ENCODE peak calls at places on chromosomes 6 and 20, in six cellular contexts. G is stimulated activated naive B cell treated with anti-CD40 and anti-IgM and Interleukin-4, amounts not matched to agents 10 μg/mL and 1 μg/mL and 100 μg/mL, for 72 hours; J is activated CD8-positive, alpha-beta memory T cell treated with anti-CD3 and anti-CD28 coated beads for 48 hours; V is SJSA1; M is upper lobe of right lung; C is activated T-cell treated with anti-CD3 and anti-CD28 coated beads for 24 hours. B is an unnamed sample.

GRCh38 chr20:63056236-63057132 is 49.7 kb upstream of the BHLHE23 start:
- DNase-seq in G (no peak), J (no peak), V (peak), M (peak), C (peak), B (no peak)

GRCh38 chr6:132780770-132781371 is 17.6 kb downstream of the SLC18B1 start:
- DNase-seq in G (no peak), J (no peak), V (no peak), M (no peak), C (no peak), B (no peak)

GRCh38 chr20:57772349-57772964 is 62.6 kb upstream of the PMEPA1 start:
- DNase-seq in G (no peak), J (no peak), V (peak), M (no peak), C (no peak), B (no peak)

GRCh38 chr6:85764844-85765243 is 122.2 kb upstream of the SYNCRIP start:
- DNase-seq in G (no peak), J (no peak), V (no peak), M (no peak), C (no peak), B (no peak)

GRCh38 chr20:10863337-10864060 is 189.7 kb upstream of the JAG1 start:
- DNase-seq in G (no peak), J (no peak), V (peak), M (no peak), C (no peak), B (no peak)

GRCh38 chr6:55528624-55529023 is 50.4 kb downstream of the HMGCLL1 start:
- DNase-seq in G (no peak), J (no peak), V (no peak), M (no peak), C (no peak), B (peak)

GRCh38 chr6:106197441-106197840 is 111.3 kb downstream of the PRDM1 start:
- DNase-seq in G (no peak), J (no peak), V (no peak), M (no peak), C (no peak), B (no peak)

GRCh38 chr20:34216382-34216742 is 24.9 kb upstream of the ASIP start:
- DNase-seq in G (no peak), J (no peak), V (no peak), M (no peak), C (no peak), B (no peak)

GRCh38 chr20:7503501-7503900 is 436.8 kb downstream of the HAO1 start:
- DNase-seq in G (no peak), J (no peak), V (no peak), M (no peak), C (no peak), B (no peak)

GRCh38 chr6:7200598-7201443 is 93.1 kb downstream of the RREB1 start:
- DNase-seq in G (no peak), J (no peak), V (no peak), M (peak), C (no peak), B (no peak)

GRCh38 chr6:408599-409102 is 17.1 kb downstream of the IRF4 start:
- DNase-seq in G (no peak), J (no peak), V (peak), M (peak), C (no peak), B (no peak)

GRCh38 chr6:149334682-149335160 is 17.2 kb downstream of the TAB2 start:
- DNase-seq in G (no peak), J (no peak), V (peak), M (no peak), C (no peak), B (no peak)

GRCh38 chr6:34657307-34657978 is 39.1 kb downstream of the ILRUN start:
- DNase-seq in G (no peak), J (no peak), V (no peak), M (no peak), C (no peak), B (no peak)

GRCh38 chr6:156807028-156807427 is 29.9 kb downstream of the ARID1B start:
- DNase-seq in G (no peak), J (no peak), V (no peak), M (no peak), C (no peak), B (no peak)

GRCh38 chr20:48829940-48830339 is 2.1 kb upstream of the PREX1 start:
- DNase-seq in G (no peak), J (no peak), V (no peak), M (no peak), C (no peak), B (no peak)

GRCh38 chr6:19803331-19804330 is 33.5 kb upstream of the ID4 start:
- DNase-seq in G (no peak), J (no peak), V (no peak), M (no peak), C (no peak), B (no peak)

GRCh38 chr20:889110-889509 is 27.0 kb downstream of the ANGPT4 start:
- DNase-seq in G (no peak), J (no peak), V (no peak), M (no peak), C (no peak), B (no peak)

GRCh38 chr20:14117768-14118167 is 122.5 kb downstream of the MACROD2 start:
- DNase-seq in G (no peak), J (no peak), V (no peak), M (no peak), C (no peak), B (no peak)

GRCh38 chr6:165001502-165002157 is 307.8 kb downstream of the C6orf118 start:
- DNase-seq in G (no peak), J (no peak), V (no peak), M (no peak), C (no peak), B (no peak)

GRCh38 chr20:46401478-46401860 is 4.9 kb downstream of the ELMO2 start:
- DNase-seq in G (no peak), J (no peak), V (no peak), M (no peak), C (no peak), B (peak)

GRCh38 chr20:48893374-48893773 is 28.1 kb upstream of the ARFGEF2 start:
- DNase-seq in G (no peak), J (no peak), V (no peak), M (no peak), C (no peak), B (no peak)

GRCh38 chr20:46757754-46758678 is 48.6 kb downstream of the SLC2A10 start:
- DNase-seq in G (peak), J (no peak), V (peak), M (no peak), C (peak), B (peak)

B was measured in GM06990.